ENCODE peak calls at places on chromosomes 11 and 22, in nine cellular contexts. One of them, this sample, is unnamed.
A peak's percentile ranks its signal among the peaks of the same experiment; 100 is the strongest.

GRCh38 chr22:35604671-35605457 is 12.3 kb downstream of the MB start:
- DNase-seq in endothelial cell: no peak
- DNase-seq in HFF-Myc: no peak
- DNase-seq in progenitor cell of endocrine pancreas: no peak
- DNase-seq in WTC11: no peak
- DNase-seq in endothelial cell of umbilical vein: no peak
- DNase-seq in dorsolateral prefrontal cortex: no peak
- DNase-seq in H1: no peak
- DNase-seq in suprapubic skin: no peak
- DNase-seq in this sample: no peak

GRCh38 chr22:25698986-25699385 is 43.0 kb upstream of the MYO18B start:
- DNase-seq in endothelial cell: no peak
- DNase-seq in HFF-Myc: no peak
- DNase-seq in progenitor cell of endocrine pancreas: no peak
- DNase-seq in WTC11: no peak
- DNase-seq in endothelial cell of umbilical vein: no peak
- DNase-seq in dorsolateral prefrontal cortex: no peak
- DNase-seq in H1: no peak
- DNase-seq in suprapubic skin: no peak
- DNase-seq in this sample: no peak

GRCh38 chr11:17807034-17807433 is 72.5 kb downstream of the KCNC1 start:
- DNase-seq in endothelial cell: no peak
- DNase-seq in HFF-Myc: no peak
- DNase-seq in progenitor cell of endocrine pancreas: no peak
- DNase-seq in WTC11: no peak
- DNase-seq in endothelial cell of umbilical vein: no peak
- DNase-seq in dorsolateral prefrontal cortex: no peak
- DNase-seq in H1: no peak
- DNase-seq in suprapubic skin: no peak
- DNase-seq in this sample: no peak

GRCh38 chr11:68043349-68044144 is 4.7 kb downstream of the TCIRG1 start:
- DNase-seq in endothelial cell: no peak
- DNase-seq in HFF-Myc: peak; percentile 46
- DNase-seq in progenitor cell of endocrine pancreas: no peak
- DNase-seq in WTC11: no peak
- DNase-seq in endothelial cell of umbilical vein: no peak
- DNase-seq in dorsolateral prefrontal cortex: no peak
- DNase-seq in H1: no peak
- DNase-seq in suprapubic skin: peak; percentile 73
- DNase-seq in this sample: peak; percentile 84

GRCh38 chr11:75201771-75202170 is 38.8 kb upstream of the TPBGL start:
- DNase-seq in endothelial cell: no peak
- DNase-seq in HFF-Myc: no peak
- DNase-seq in progenitor cell of endocrine pancreas: no peak
- DNase-seq in WTC11: no peak
- DNase-seq in endothelial cell of umbilical vein: no peak
- DNase-seq in dorsolateral prefrontal cortex: no peak
- DNase-seq in H1: no peak
- DNase-seq in suprapubic skin: no peak
- DNase-seq in this sample: no peak

GRCh38 chr11:70471254-70471653 is 72.9 kb downstream of the CTTN start:
- DNase-seq in endothelial cell: peak; percentile 65
- DNase-seq in HFF-Myc: no peak
- DNase-seq in progenitor cell of endocrine pancreas: no peak
- DNase-seq in WTC11: peak; percentile 74
- DNase-seq in endothelial cell of umbilical vein: peak; percentile 35
- DNase-seq in dorsolateral prefrontal cortex: no peak
- DNase-seq in H1: peak; percentile 69
- DNase-seq in suprapubic skin: no peak
- DNase-seq in this sample: no peak

GRCh38 chr22:47107431-47107830 is 345.0 kb downstream of the TBC1D22A start:
- DNase-seq in endothelial cell: no peak
- DNase-seq in HFF-Myc: peak; percentile 21
- DNase-seq in progenitor cell of endocrine pancreas: no peak
- DNase-seq in WTC11: no peak
- DNase-seq in endothelial cell of umbilical vein: peak; percentile 34
- DNase-seq in dorsolateral prefrontal cortex: no peak
- DNase-seq in H1: no peak
- DNase-seq in suprapubic skin: no peak
- DNase-seq in this sample: no peak

GRCh38 chr11:69157156-69157821 is 1.6 kb downstream of the SMIM38 start:
- DNase-seq in endothelial cell: no peak
- DNase-seq in HFF-Myc: no peak
- DNase-seq in progenitor cell of endocrine pancreas: peak; percentile 17
- DNase-seq in WTC11: no peak
- DNase-seq in endothelial cell of umbilical vein: peak; percentile 13
- DNase-seq in dorsolateral prefrontal cortex: peak; percentile 83
- DNase-seq in H1: no peak
- DNase-seq in suprapubic skin: no peak
- DNase-seq in this sample: no peak

GRCh38 chr11:8047382-8047781 is 33.6 kb upstream of the TUB start:
- DNase-seq in endothelial cell: no peak
- DNase-seq in HFF-Myc: no peak
- DNase-seq in progenitor cell of endocrine pancreas: no peak
- DNase-seq in WTC11: no peak
- DNase-seq in endothelial cell of umbilical vein: no peak
- DNase-seq in dorsolateral prefrontal cortex: no peak
- DNase-seq in H1: peak; percentile 16
- DNase-seq in suprapubic skin: peak; percentile 14
- DNase-seq in this sample: peak; percentile 67

GRCh38 chr11:77381749-77382693 is 80.5 kb upstream of the GDPD4 start:
- DNase-seq in endothelial cell: no peak
- DNase-seq in HFF-Myc: no peak
- DNase-seq in progenitor cell of endocrine pancreas: no peak
- DNase-seq in WTC11: no peak
- DNase-seq in endothelial cell of umbilical vein: peak; percentile 23
- DNase-seq in dorsolateral prefrontal cortex: no peak
- DNase-seq in H1: no peak
- DNase-seq in suprapubic skin: no peak
- DNase-seq in this sample: no peak

GRCh38 chr11:69923641-69924307 is 104.6 kb upstream of the FGF3 start:
- DNase-seq in endothelial cell: no peak
- DNase-seq in HFF-Myc: no peak
- DNase-seq in progenitor cell of endocrine pancreas: no peak
- DNase-seq in WTC11: peak; percentile 6
- DNase-seq in endothelial cell of umbilical vein: no peak
- DNase-seq in dorsolateral prefrontal cortex: no peak
- DNase-seq in H1: no peak
- DNase-seq in suprapubic skin: peak; percentile 48
- DNase-seq in this sample: no peak

GRCh38 chr11:10935015-10935564 is 77.2 kb upstream of the ZBED5 start:
- DNase-seq in endothelial cell: peak; percentile 15
- DNase-seq in HFF-Myc: no peak
- DNase-seq in progenitor cell of endocrine pancreas: no peak
- DNase-seq in WTC11: no peak
- DNase-seq in endothelial cell of umbilical vein: no peak
- DNase-seq in dorsolateral prefrontal cortex: no peak
- DNase-seq in H1: no peak
- DNase-seq in suprapubic skin: no peak
- DNase-seq in this sample: no peak

GRCh38 chr11:57416436-57416835 is 10.5 kb downstream of the SLC43A3 start:
- DNase-seq in endothelial cell: no peak
- DNase-seq in HFF-Myc: no peak
- DNase-seq in progenitor cell of endocrine pancreas: no peak
- DNase-seq in WTC11: no peak
- DNase-seq in endothelial cell of umbilical vein: peak; percentile 80
- DNase-seq in dorsolateral prefrontal cortex: no peak
- DNase-seq in H1: no peak
- DNase-seq in suprapubic skin: no peak
- DNase-seq in this sample: no peak

GRCh38 chr11:122559734-122560382 is 95.7 kb upstream of the UBASH3B start:
- DNase-seq in endothelial cell: peak; percentile 37
- DNase-seq in HFF-Myc: no peak
- DNase-seq in progenitor cell of endocrine pancreas: no peak
- DNase-seq in WTC11: peak; percentile 88
- DNase-seq in endothelial cell of umbilical vein: no peak
- DNase-seq in dorsolateral prefrontal cortex: no peak
- DNase-seq in H1: peak; percentile 96
- DNase-seq in suprapubic skin: no peak
- DNase-seq in this sample: no peak

GRCh38 chr11:38460901-38461300 is 1862.9 kb upstream of the RAG2 start:
- DNase-seq in endothelial cell: no peak
- DNase-seq in HFF-Myc: peak; percentile 2
- DNase-seq in progenitor cell of endocrine pancreas: no peak
- DNase-seq in WTC11: no peak
- DNase-seq in endothelial cell of umbilical vein: no peak
- DNase-seq in dorsolateral prefrontal cortex: no peak
- DNase-seq in H1: no peak
- DNase-seq in suprapubic skin: no peak
- DNase-seq in this sample: peak; percentile 91

GRCh38 chr11:111978028-111978771 is 41.1 kb downstream of the DIXDC1 start:
- DNase-seq in endothelial cell: peak; percentile 13
- DNase-seq in HFF-Myc: peak; percentile 37
- DNase-seq in progenitor cell of endocrine pancreas: no peak
- DNase-seq in WTC11: peak; percentile 56
- DNase-seq in endothelial cell of umbilical vein: peak; percentile 79
- DNase-seq in dorsolateral prefrontal cortex: peak; percentile 92
- DNase-seq in H1: peak; percentile 59
- DNase-seq in suprapubic skin: peak; percentile 78
- DNase-seq in this sample: no peak

GRCh38 chr11:46286789-46287188 is 9.3 kb downstream of the CREB3L1 start:
- DNase-seq in endothelial cell: no peak
- DNase-seq in HFF-Myc: no peak
- DNase-seq in progenitor cell of endocrine pancreas: no peak
- DNase-seq in WTC11: no peak
- DNase-seq in endothelial cell of umbilical vein: no peak
- DNase-seq in dorsolateral prefrontal cortex: no peak
- DNase-seq in H1: no peak
- DNase-seq in suprapubic skin: no peak
- DNase-seq in this sample: no peak

GRCh38 chr11:44785856-44786606 is 59.3 kb downstream of the TSPAN18 start:
- DNase-seq in endothelial cell: peak; percentile 46
- DNase-seq in HFF-Myc: no peak
- DNase-seq in progenitor cell of endocrine pancreas: no peak
- DNase-seq in WTC11: peak; percentile 34
- DNase-seq in endothelial cell of umbilical vein: no peak
- DNase-seq in dorsolateral prefrontal cortex: no peak
- DNase-seq in H1: no peak
- DNase-seq in suprapubic skin: peak; percentile 41
- DNase-seq in this sample: no peak
- TF ChIP-seq CTCF in endothelial cell: no peak
- TF ChIP-seq CTCF in HFF-Myc: peak; percentile 29
- TF ChIP-seq CTCF in progenitor cell of endocrine pancreas: peak; percentile 28
- TF ChIP-seq CTCF in WTC11: no peak
- TF ChIP-seq CTCF in endothelial cell of umbilical vein: peak; percentile 6
- TF ChIP-seq CTCF in dorsolateral prefrontal cortex: no peak
- TF ChIP-seq CTCF in H1: peak; percentile 58
- TF ChIP-seq CTCF in suprapubic skin: no peak
- TF ChIP-seq CTCF in this sample: peak; percentile 31

GRCh38 chr11:61581030-61581928 is at the start of gene SYT7:
- DNase-seq in endothelial cell: peak; percentile 100
- DNase-seq in HFF-Myc: peak; percentile 91
- DNase-seq in progenitor cell of endocrine pancreas: peak; percentile 99
- DNase-seq in WTC11: peak; percentile 99
- DNase-seq in endothelial cell of umbilical vein: peak; percentile 94
- DNase-seq in dorsolateral prefrontal cortex: peak; percentile 93
- DNase-seq in H1: peak; percentile 100
- DNase-seq in suprapubic skin: peak; percentile 96
- DNase-seq in this sample: peak; percentile 99
- TF ChIP-seq CTCF in endothelial cell: peak; percentile 6
- TF ChIP-seq CTCF in HFF-Myc: no peak
- TF ChIP-seq CTCF in progenitor cell of endocrine pancreas: peak; percentile 25
- TF ChIP-seq CTCF in WTC11: no peak
- TF ChIP-seq CTCF in endothelial cell of umbilical vein: no peak
- TF ChIP-seq CTCF in dorsolateral prefrontal cortex: peak; percentile 58
- TF ChIP-seq CTCF in H1: no peak
- TF ChIP-seq CTCF in suprapubic skin: no peak
- TF ChIP-seq CTCF in this sample: peak; percentile 22

DNA sequence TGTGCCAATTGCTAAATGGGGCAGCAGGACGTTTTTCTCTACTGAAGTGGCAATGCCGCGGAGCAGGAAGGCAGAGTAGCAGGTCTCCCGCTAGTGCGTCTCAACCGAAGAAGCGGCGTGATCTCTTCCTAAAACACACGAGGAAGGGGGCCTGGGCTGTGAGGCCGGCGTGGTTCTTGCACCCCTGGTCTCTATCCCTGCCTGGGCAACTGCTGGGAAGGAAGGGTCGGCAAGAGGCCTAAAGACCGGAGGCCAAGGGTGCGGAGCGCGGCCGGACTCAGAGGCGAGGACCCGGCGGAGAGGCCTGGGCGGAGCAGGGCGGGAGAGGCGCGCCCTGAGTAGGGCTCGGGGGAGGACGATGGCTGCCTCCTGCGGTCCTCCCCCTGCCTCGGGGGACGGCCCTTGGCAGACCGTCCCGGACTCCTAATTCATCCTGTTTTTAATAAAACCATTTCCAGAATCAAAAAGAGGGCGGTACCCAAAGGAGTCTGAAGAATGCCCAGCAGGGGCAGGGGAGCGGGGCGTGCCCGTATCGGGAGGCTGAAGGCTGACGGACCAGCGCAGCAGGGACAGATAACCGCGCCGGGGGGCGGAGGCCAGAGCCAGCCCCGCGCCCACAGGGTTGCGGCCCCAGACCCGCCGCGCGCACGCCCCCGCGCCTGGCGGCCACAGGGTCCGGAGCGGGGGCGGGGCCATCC is 559 bp upstream of the APLP2 start:
- DNase-seq in endothelial cell: peak; percentile 47
- DNase-seq in HFF-Myc: peak; percentile 77
- DNase-seq in progenitor cell of endocrine pancreas: no peak
- DNase-seq in WTC11: peak; percentile 46
- DNase-seq in endothelial cell of umbilical vein: peak; percentile 90
- DNase-seq in dorsolateral prefrontal cortex: peak; percentile 45
- DNase-seq in H1: no peak
- DNase-seq in suprapubic skin: peak; percentile 89
- DNase-seq in this sample: no peak
- TF ChIP-seq CTCF in endothelial cell: no peak
- TF ChIP-seq CTCF in HFF-Myc: no peak
- TF ChIP-seq CTCF in progenitor cell of endocrine pancreas: no peak
- TF ChIP-seq CTCF in WTC11: no peak
- TF ChIP-seq CTCF in endothelial cell of umbilical vein: no peak
- TF ChIP-seq CTCF in dorsolateral prefrontal cortex: no peak
- TF ChIP-seq CTCF in H1: no peak
- TF ChIP-seq CTCF in suprapubic skin: no peak
- TF ChIP-seq CTCF in this sample: peak; percentile 22

DNA sequence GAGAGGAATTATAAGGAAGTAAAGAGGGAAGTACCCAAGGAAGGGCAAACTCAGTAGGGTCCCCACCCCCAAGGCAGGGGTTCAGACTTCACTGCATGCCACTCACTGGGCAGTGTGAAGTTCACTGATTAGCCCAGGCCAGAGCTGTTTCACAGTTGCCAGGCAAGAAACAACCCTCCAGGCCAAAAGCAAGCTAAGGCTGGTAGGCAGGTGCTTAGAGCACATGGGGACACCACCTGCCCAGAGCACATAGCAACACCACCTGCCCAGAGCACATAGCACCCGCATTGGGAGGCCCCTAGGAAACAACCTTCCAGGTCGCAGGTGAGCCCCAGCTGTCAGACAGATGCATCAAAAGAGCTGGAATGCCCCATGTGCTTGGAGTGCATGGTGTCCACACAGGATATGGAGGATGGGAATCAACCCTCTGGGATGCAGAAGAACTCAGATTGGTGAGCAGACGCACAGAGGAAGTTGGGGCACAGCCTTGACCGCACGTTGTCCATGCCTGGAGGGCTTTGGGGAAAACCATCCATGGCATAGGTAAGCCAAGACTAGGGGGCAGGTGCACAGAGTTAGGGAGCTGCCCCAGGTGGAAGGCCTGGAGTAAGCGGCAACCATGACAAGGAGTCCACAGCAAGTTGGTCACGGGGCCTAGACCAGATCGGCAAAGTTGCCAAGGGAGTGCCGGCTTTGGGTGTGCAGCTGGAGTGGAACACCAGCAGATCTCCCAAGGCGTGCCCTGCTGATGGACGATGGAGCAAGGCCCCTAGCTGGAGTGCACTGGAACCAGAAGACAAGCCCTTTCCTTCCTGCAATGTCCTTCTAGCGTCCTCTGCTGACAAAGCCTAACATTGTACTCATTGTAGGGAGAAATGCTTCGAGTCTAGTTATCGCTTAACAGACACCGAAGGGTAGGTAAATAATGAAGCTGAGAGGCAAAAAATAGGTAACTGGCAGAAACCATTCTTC is 7.8 kb upstream of the TMEM216 start:
- DNase-seq in endothelial cell: peak; percentile 26
- DNase-seq in HFF-Myc: no peak
- DNase-seq in progenitor cell of endocrine pancreas: no peak
- DNase-seq in WTC11: peak; percentile 23
- DNase-seq in endothelial cell of umbilical vein: peak; percentile 43
- DNase-seq in dorsolateral prefrontal cortex: no peak
- DNase-seq in H1: peak; percentile 53
- DNase-seq in suprapubic skin: no peak
- DNase-seq in this sample: no peak
- TF ChIP-seq CTCF in endothelial cell: no peak
- TF ChIP-seq CTCF in HFF-Myc: peak; percentile 30
- TF ChIP-seq CTCF in progenitor cell of endocrine pancreas: no peak
- TF ChIP-seq CTCF in WTC11: no peak
- TF ChIP-seq CTCF in endothelial cell of umbilical vein: peak; percentile 32
- TF ChIP-seq CTCF in dorsolateral prefrontal cortex: no peak
- TF ChIP-seq CTCF in H1: peak; percentile 68
- TF ChIP-seq CTCF in suprapubic skin: no peak
- TF ChIP-seq CTCF in this sample: no peak

This sample was measured in osteocyte.